ENCODE peak calls at places on chromosomes 11 and 22, in seven cellular contexts. N is transverse colon; H is GOT3; W is NCI-H524; B is stimulated activated CD4-positive, alpha-beta T cell treated with anti-CD3 and anti-CD28 coated beads, Interleukin-2, amount 100 ng/mL, for 4 hours; X is DMS79 treated with DMSO at 0.1 percent for 48 hours; U is activated naive CD8-positive, alpha-beta T cell treated with anti-CD3 and anti-CD28 coated beads, Interleukin-2, amount 50 U/mL, for 16 hours. A is an unnamed sample.

GRCh38 chr11:32436751-32437405 is 1.5 kb upstream of the WT1 start:
- DNase-seq in W (no peak), N (no peak), U (no peak), X (no peak), H (no peak), B (no peak), A (no peak)

GRCh38 chr22:48754611-48755331 is 1072.9 kb downstream of the BRD1 start:
- DNase-seq in B (no peak), X (no peak), N (no peak), H (no peak), W (no peak), U (no peak), A (no peak)

GRCh38 chr11:94271885-94272372 is 32.5 kb upstream of the IZUMO1R start:
- DNase-seq in U (no peak), W (no peak), X (no peak), H (no peak), N (no peak), B (no peak), A (no peak)

GRCh38 chr22:29615705-29616104 is 12.3 kb downstream of the NF2 start:
- DNase-seq in X (no peak), W (no peak), H (no peak), U (no peak), N (no peak), B (no peak), A (no peak)

GRCh38 chr11:12144306-12145174 is 34.1 kb downstream of the MICAL2 start:
- DNase-seq in N (peak; percentile 33), W (no peak), U (no peak), X (no peak), H (no peak), B (no peak), A (no peak)

GRCh38 chr22:31876156-31877035 is 67.9 kb upstream of the YWHAH start:
- DNase-seq in H (no peak), N (no peak), W (no peak), U (no peak), B (no peak), X (no peak), A (no peak)

GRCh38 chr11:29210426-29210825 is 806.4 kb downstream of the KCNA4 start:
- DNase-seq in U (no peak), W (no peak), N (no peak), B (no peak), X (no peak), H (no peak), A (no peak)

GRCh38 chr11:120539681-120540369 is 28.3 kb downstream of the GRIK4 start:
- DNase-seq in X (peak; percentile 75), N (no peak), B (no peak), U (no peak), W (no peak), H (no peak), A (no peak)

GRCh38 chr11:123202155-123202714 is 7.2 kb upstream of the CLMP start:
- DNase-seq in U (no peak), N (peak; percentile 48), H (no peak), X (no peak), W (no peak), B (no peak), A (no peak)

GRCh38 chr22:19554834-19555404 is 30.7 kb upstream of the CLDN5 start:
- DNase-seq in X (no peak), B (no peak), N (no peak), H (no peak), U (no peak), W (no peak), A (no peak)

GRCh38 chr11:105298630-105299029 is 159.1 kb upstream of the CARD18 start:
- DNase-seq in W (no peak), X (no peak), B (no peak), U (no peak), N (no peak), H (no peak), A (no peak)

GRCh38 chr11:61095022-61095421 is 7.3 kb upstream of the CD5 start:
- DNase-seq in B (no peak), N (no peak), U (no peak), W (no peak), H (no peak), X (no peak), A (no peak)

GRCh38 chr11:32448232-32448631 is 12.9 kb upstream of the WT1 start:
- DNase-seq in W (no peak), U (no peak), X (no peak), H (no peak), B (no peak), N (no peak), A (no peak)

GRCh38 chr22:30115705-30116104 is 35.4 kb downstream of the HORMAD2 start:
- DNase-seq in N (no peak), X (no peak), H (no peak), W (no peak), B (no peak), U (no peak), A (no peak)

GRCh38 chr11:121777056-121777455 is 324.3 kb upstream of the SORL1-AS1 start:
- DNase-seq in W (no peak), H (no peak), B (no peak), X (no peak), U (no peak), N (no peak), A (no peak)

GRCh38 chr11:73388241-73389133 is 12.3 kb downstream of the RELT start:
- DNase-seq in U (no peak), B (no peak), W (no peak), X (no peak), N (peak; percentile 36), H (no peak), A (no peak)

GRCh38 chr11:117579148-117579547 is 217.9 kb downstream of the DSCAML1 start:
- DNase-seq in B (no peak), U (no peak), N (no peak), W (no peak), X (peak; percentile 88), H (no peak), A (no peak)

GRCh38 chr22:36928826-36929535 is 15.6 kb downstream of the CSF2RB start:
- DNase-seq in X (no peak), W (no peak), N (no peak), H (no peak), B (no peak), U (no peak), A (no peak)

GRCh38 chr11:45713573-45713972 is 48.2 kb upstream of the CHST1 start:
- DNase-seq in N (no peak), B (no peak), X (no peak), W (no peak), H (no peak), U (no peak), A (no peak)

GRCh38 chr11:131867457-131868257 is 497.2 kb downstream of the NTM start:
- DNase-seq in N (peak; percentile 47), X (peak; percentile 29), U (no peak), W (no peak), B (no peak), H (no peak), A (no peak)

GRCh38 chr11:9302448-9302847 is 11.9 kb downstream of the TMEM41B start:
- DNase-seq in B (no peak), N (no peak), H (no peak), W (no peak), U (no peak), X (no peak), A (no peak)

GRCh38 chr11:120385110-120385509 is 48.9 kb downstream of the ARHGEF12 start:
- DNase-seq in H (no peak), U (no peak), N (no peak), W (no peak), X (no peak), B (no peak), A (no peak)

GRCh38 chr22:36383110-36383581 is 4.6 kb downstream of the MYH9 start:
- DNase-seq in U (no peak), B (no peak), H (no peak), N (peak; percentile 83), X (peak; percentile 3), W (no peak), A (peak; percentile 81)

GRCh38 chr11:7444582-7444981 is 40.7 kb upstream of the OLFML1 start:
- DNase-seq in U (no peak), B (no peak), N (no peak), X (no peak), H (no peak), W (no peak), A (no peak)

GRCh38 chr11:14974723-14975587 is 2.8 kb upstream of the CALCA start:
- DNase-seq in N (peak; percentile 47), B (peak; percentile 40), H (no peak), X (no peak), U (no peak), W (peak; percentile 33), A (no peak)

GRCh38 chr11:67306769-67307544 is 3.6 kb downstream of the SSH3 start:
- DNase-seq in W (no peak), X (no peak), H (no peak), B (no peak), N (peak; percentile 5), U (no peak), A (peak; percentile 48)

GRCh38 chr11:111455291-111456085 is 56.7 kb downstream of the BTG4 start:
- DNase-seq in H (no peak), B (no peak), U (no peak), W (no peak), X (no peak), N (no peak), A (no peak)

GRCh38 chr11:45812581-45813548 is 7.9 kb downstream of the SLC35C1 start:
- DNase-seq in X (no peak), B (no peak), H (no peak), N (no peak), W (no peak), U (no peak), A (peak; percentile 55)

GRCh38 chr22:49326558-49326957 is 501.1 kb downstream of the BRD1 start:
- DNase-seq in H (no peak), U (no peak), B (no peak), N (no peak), X (no peak), W (no peak), A (no peak)

A was measured in ascending aorta.